ENCODE peak calls at places on chromosomes 3 and 15, in seven cellular contexts. One of them, this sample, is unnamed.
A peak's percentile ranks its signal among the peaks of the same experiment; 100 is the strongest.

GRCh38 chr15:36757189-36757814 is 177.9 kb downstream of the CDIN1 start:
- DNase-seq in tibial nerve: no peak
- DNase-seq in kidney: no peak
- DNase-seq in A673: no peak
- DNase-seq in sigmoid colon: no peak
- DNase-seq in tibial artery: no peak
- DNase-seq in PC-3: peak; percentile 27
- DNase-seq in this sample: no peak

GRCh38 chr3:48194446-48195071 is 6.3 kb upstream of the CDC25A start:
- DNase-seq in tibial nerve: peak; percentile 71
- DNase-seq in kidney: peak; percentile 67
- DNase-seq in A673: peak; percentile 72
- DNase-seq in sigmoid colon: no peak
- DNase-seq in tibial artery: peak; percentile 68
- DNase-seq in PC-3: peak; percentile 89
- DNase-seq in this sample: peak; percentile 54

GRCh38 chr3:178397836-178398235 is 138.4 kb upstream of the KCNMB2 start:
- DNase-seq in tibial nerve: no peak
- DNase-seq in kidney: no peak
- DNase-seq in A673: no peak
- DNase-seq in sigmoid colon: no peak
- DNase-seq in tibial artery: no peak
- DNase-seq in PC-3: no peak
- DNase-seq in this sample: no peak

GRCh38 chr15:92429378-92430066 is 35.8 kb downstream of the ST8SIA2 start:
- DNase-seq in tibial nerve: no peak
- DNase-seq in kidney: no peak
- DNase-seq in A673: peak; percentile 52
- DNase-seq in sigmoid colon: no peak
- DNase-seq in tibial artery: no peak
- DNase-seq in PC-3: peak; percentile 56
- DNase-seq in this sample: no peak

GRCh38 chr3:171049831-171050444 is 23.4 kb upstream of the SLC2A2 start:
- DNase-seq in tibial nerve: no peak
- DNase-seq in kidney: no peak
- DNase-seq in A673: peak; percentile 58
- DNase-seq in sigmoid colon: no peak
- DNase-seq in tibial artery: peak; percentile 41
- DNase-seq in PC-3: peak; percentile 81
- DNase-seq in this sample: peak; percentile 14

GRCh38 chr3:33395900-33396299 is 44.3 kb downstream of the UBP1 start:
- DNase-seq in tibial nerve: no peak
- DNase-seq in kidney: no peak
- DNase-seq in A673: no peak
- DNase-seq in sigmoid colon: no peak
- DNase-seq in tibial artery: no peak
- DNase-seq in PC-3: no peak
- DNase-seq in this sample: no peak

GRCh38 chr3:136327671-136328070 is 77.5 kb downstream of the PCCB start:
- DNase-seq in tibial nerve: no peak
- DNase-seq in kidney: no peak
- DNase-seq in A673: no peak
- DNase-seq in sigmoid colon: no peak
- DNase-seq in tibial artery: no peak
- DNase-seq in PC-3: no peak
- DNase-seq in this sample: no peak

GRCh38 chr3:164641071-164641470 is 437.2 kb downstream of the SI start:
- DNase-seq in tibial nerve: no peak
- DNase-seq in kidney: no peak
- DNase-seq in A673: no peak
- DNase-seq in sigmoid colon: no peak
- DNase-seq in tibial artery: no peak
- DNase-seq in PC-3: no peak
- DNase-seq in this sample: no peak

GRCh38 chr3:81003008-81003407 is 758.4 kb downstream of the GBE1 start:
- DNase-seq in tibial nerve: no peak
- DNase-seq in kidney: no peak
- DNase-seq in A673: no peak
- DNase-seq in sigmoid colon: no peak
- DNase-seq in tibial artery: no peak
- DNase-seq in PC-3: no peak
- DNase-seq in this sample: no peak

GRCh38 chr15:34122771-34123183 is 20.9 kb downstream of the PGBD4 start:
- DNase-seq in tibial nerve: no peak
- DNase-seq in kidney: no peak
- DNase-seq in A673: peak; percentile 69
- DNase-seq in sigmoid colon: no peak
- DNase-seq in tibial artery: no peak
- DNase-seq in PC-3: peak; percentile 91
- DNase-seq in this sample: no peak

GRCh38 chr3:175861916-175862315 is 1002.8 kb downstream of the NAALADL2 start:
- DNase-seq in tibial nerve: no peak
- DNase-seq in kidney: no peak
- DNase-seq in A673: no peak
- DNase-seq in sigmoid colon: no peak
- DNase-seq in tibial artery: no peak
- DNase-seq in PC-3: no peak
- DNase-seq in this sample: no peak

GRCh38 chr3:139655880-139656279 is 21.9 kb downstream of the NMNAT3 start:
- DNase-seq in tibial nerve: peak; percentile 31
- DNase-seq in kidney: no peak
- DNase-seq in A673: no peak
- DNase-seq in sigmoid colon: no peak
- DNase-seq in tibial artery: peak; percentile 41
- DNase-seq in PC-3: no peak
- DNase-seq in this sample: no peak

GRCh38 chr15:70701891-70702568 is 61.3 kb downstream of the UACA start:
- DNase-seq in tibial nerve: no peak
- DNase-seq in kidney: no peak
- DNase-seq in A673: peak; percentile 86
- DNase-seq in sigmoid colon: no peak
- DNase-seq in tibial artery: no peak
- DNase-seq in PC-3: peak; percentile 88
- DNase-seq in this sample: no peak
- H3K27ac ChIP-seq in tibial nerve: peak overlapping the region; percentile 70
- H3K27ac ChIP-seq in kidney: peak overlapping the region; percentile 63
- H3K27ac ChIP-seq in A673: peak overlapping the region; percentile 72
- H3K27ac ChIP-seq in sigmoid colon: peak overlapping the region; percentile 76
- H3K27ac ChIP-seq in tibial artery: peak overlapping the region; percentile 72
- H3K27ac ChIP-seq in PC-3: peak overlapping the region; percentile 68
- H3K27ac ChIP-seq in this sample: no peak overlapping the region

GRCh38 chr3:52089691-52090090 is 33.3 kb upstream of the DUSP7 start:
- DNase-seq in tibial nerve: no peak
- DNase-seq in kidney: peak; percentile 68
- DNase-seq in A673: no peak
- DNase-seq in sigmoid colon: no peak
- DNase-seq in tibial artery: no peak
- DNase-seq in PC-3: no peak
- DNase-seq in this sample: no peak

GRCh38 chr3:52091566-52092290 is 35.4 kb upstream of the DUSP7 start:
- DNase-seq in tibial nerve: no peak
- DNase-seq in kidney: peak; percentile 38
- DNase-seq in A673: no peak
- DNase-seq in sigmoid colon: peak; percentile 46
- DNase-seq in tibial artery: peak; percentile 58
- DNase-seq in PC-3: no peak
- DNase-seq in this sample: no peak

GRCh38 chr3:52090620-52091468 is 34.5 kb upstream of the DUSP7 start:
- DNase-seq in tibial nerve: no peak
- DNase-seq in kidney: peak; percentile 61
- DNase-seq in A673: no peak
- DNase-seq in sigmoid colon: peak; percentile 46
- DNase-seq in tibial artery: no peak
- DNase-seq in PC-3: no peak
- DNase-seq in this sample: no peak

GRCh38 chr3:52088445-52089367 is 32.3 kb upstream of the DUSP7 start:
- DNase-seq in tibial nerve: peak; percentile 56
- DNase-seq in kidney: peak; percentile 87
- DNase-seq in A673: no peak
- DNase-seq in sigmoid colon: no peak
- DNase-seq in tibial artery: peak; percentile 65
- DNase-seq in PC-3: no peak
- DNase-seq in this sample: no peak

GRCh38 chr3:52090131-52090548 is 33.8 kb upstream of the DUSP7 start:
- DNase-seq in tibial nerve: peak; percentile 52
- DNase-seq in kidney: peak; percentile 84
- DNase-seq in A673: peak; percentile 35
- DNase-seq in sigmoid colon: no peak
- DNase-seq in tibial artery: peak; percentile 73
- DNase-seq in PC-3: peak; percentile 68
- DNase-seq in this sample: no peak
- H3K4me1 ChIP-seq in tibial nerve: no peaks in the 10 kb centered on the region
- H3K4me1 ChIP-seq in kidney: peaks cover 13% of the 10 kb centered on the region
- H3K4me1 ChIP-seq in A673: no peaks in the 10 kb centered on the region
- H3K4me1 ChIP-seq in sigmoid colon: peaks cover 17% of the 10 kb centered on the region
- H3K4me1 ChIP-seq in tibial artery: no peaks in the 10 kb centered on the region
- H3K4me1 ChIP-seq in PC-3: peaks cover 16% of the 10 kb centered on the region
- H3K4me1 ChIP-seq in this sample: peaks cover 8% of the 10 kb centered on the region

GRCh38 chr3:46907960-46908293 is 30.4 kb downstream of the PTH1R start:
- DNase-seq in tibial nerve: no peak
- DNase-seq in kidney: no peak
- DNase-seq in A673: no peak
- DNase-seq in sigmoid colon: no peak
- DNase-seq in tibial artery: no peak
- DNase-seq in PC-3: no peak
- DNase-seq in this sample: no peak

GRCh38 chr3:46908986-46909534 is 31.5 kb downstream of the PTH1R start:
- DNase-seq in tibial nerve: no peak
- DNase-seq in kidney: no peak
- DNase-seq in A673: no peak
- DNase-seq in sigmoid colon: peak; percentile 64
- DNase-seq in tibial artery: no peak
- DNase-seq in PC-3: no peak
- DNase-seq in this sample: no peak

GRCh38 chr3:46907271-46907670 is 29.8 kb downstream of the PTH1R start:
- DNase-seq in tibial nerve: no peak
- DNase-seq in kidney: peak; percentile 56
- DNase-seq in A673: no peak
- DNase-seq in sigmoid colon: peak; percentile 58
- DNase-seq in tibial artery: peak; percentile 15
- DNase-seq in PC-3: no peak
- DNase-seq in this sample: no peak

GRCh38 chr3:46909535-46910161 is 32.1 kb downstream of the PTH1R start:
- DNase-seq in tibial nerve: peak; percentile 83
- DNase-seq in kidney: peak; percentile 94
- DNase-seq in A673: peak; percentile 80
- DNase-seq in sigmoid colon: peak; percentile 92
- DNase-seq in tibial artery: peak; percentile 85
- DNase-seq in PC-3: peak; percentile 87
- DNase-seq in this sample: peak; percentile 80

GRCh38 chr3:46908294-46908985 is 30.9 kb downstream of the PTH1R start:
- DNase-seq in tibial nerve: peak; percentile 63
- DNase-seq in kidney: peak; percentile 87
- DNase-seq in A673: no peak
- DNase-seq in sigmoid colon: peak; percentile 57
- DNase-seq in tibial artery: peak; percentile 69
- DNase-seq in PC-3: peak; percentile 36
- DNase-seq in this sample: no peak
- H3K27ac ChIP-seq in tibial nerve: peak overlapping the region; percentile 38
- H3K27ac ChIP-seq in kidney: no peak overlapping the region
- H3K27ac ChIP-seq in A673: no peak overlapping the region
- H3K27ac ChIP-seq in sigmoid colon: no peak overlapping the region
- H3K27ac ChIP-seq in tibial artery: peak overlapping the region; percentile 63
- H3K27ac ChIP-seq in PC-3: no peak overlapping the region
- H3K27ac ChIP-seq in this sample: no peak overlapping the region

DNA sequence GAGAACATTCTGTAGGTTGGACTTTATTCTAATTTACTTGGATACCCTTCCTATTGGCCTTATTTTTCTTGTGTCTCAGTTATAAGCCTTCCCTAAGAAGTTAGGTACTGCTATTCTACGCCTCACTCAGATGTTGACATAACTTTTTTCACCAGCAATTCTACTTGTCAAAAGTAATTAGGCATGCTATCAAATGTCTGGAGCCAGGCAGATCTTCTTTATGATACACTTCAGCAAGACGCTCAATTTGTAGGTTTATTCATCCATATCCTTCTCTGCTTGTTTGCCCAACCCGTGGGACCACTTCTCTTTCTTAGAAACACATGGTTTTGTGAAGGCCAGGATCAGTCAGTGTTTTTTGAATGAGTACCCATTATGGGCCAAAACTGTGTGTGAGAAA is 36.2 kb upstream of the COL8A1 start:
- DNase-seq in tibial nerve: no peak
- DNase-seq in kidney: no peak
- DNase-seq in A673: no peak
- DNase-seq in sigmoid colon: no peak
- DNase-seq in tibial artery: no peak
- DNase-seq in PC-3: no peak
- DNase-seq in this sample: no peak
- H3K4me1 ChIP-seq in tibial nerve: no peaks in the 10 kb centered on the region
- H3K4me1 ChIP-seq in kidney: no peaks in the 10 kb centered on the region
- H3K4me1 ChIP-seq in A673: no peaks in the 10 kb centered on the region
- H3K4me1 ChIP-seq in sigmoid colon: no peaks in the 10 kb centered on the region
- H3K4me1 ChIP-seq in tibial artery: no peaks in the 10 kb centered on the region
- H3K4me1 ChIP-seq in PC-3: no peaks in the 10 kb centered on the region
- H3K4me1 ChIP-seq in this sample: no peaks in the 10 kb centered on the region

DNA sequence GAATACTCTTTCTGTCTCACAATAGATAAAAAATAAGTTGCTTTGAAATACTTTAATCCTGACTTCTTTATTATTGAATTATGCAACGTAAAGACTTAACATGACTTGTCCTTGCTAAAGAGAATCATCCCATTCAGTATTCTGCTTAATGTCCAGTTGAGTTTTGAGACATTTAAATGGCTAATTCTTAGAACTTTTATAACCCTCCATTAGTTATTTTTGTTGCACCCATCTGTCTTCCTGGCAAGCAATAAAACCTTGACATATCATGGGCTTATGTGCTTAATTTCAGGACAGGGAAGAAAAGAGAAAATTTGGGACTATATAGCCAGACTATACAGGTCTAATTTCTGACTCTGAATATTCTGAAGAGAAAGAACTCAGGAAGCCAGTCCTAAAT is 3.1 kb downstream of the SEC62 start:
- DNase-seq in tibial nerve: no peak
- DNase-seq in kidney: no peak
- DNase-seq in A673: no peak
- DNase-seq in sigmoid colon: no peak
- DNase-seq in tibial artery: no peak
- DNase-seq in PC-3: no peak
- DNase-seq in this sample: no peak
- H3K27ac ChIP-seq in tibial nerve: no peak overlapping the region
- H3K27ac ChIP-seq in kidney: no peak overlapping the region
- H3K27ac ChIP-seq in A673: no peak overlapping the region
- H3K27ac ChIP-seq in sigmoid colon: no peak overlapping the region
- H3K27ac ChIP-seq in tibial artery: no peak overlapping the region
- H3K27ac ChIP-seq in PC-3: no peak overlapping the region
- H3K27ac ChIP-seq in this sample: no peak overlapping the region

GRCh38 chr3:167728631-167729335 is 5.9 kb downstream of the PDCD10 start:
- DNase-seq in tibial nerve: no peak
- DNase-seq in kidney: no peak
- DNase-seq in A673: no peak
- DNase-seq in sigmoid colon: no peak
- DNase-seq in tibial artery: no peak
- DNase-seq in PC-3: no peak
- DNase-seq in this sample: no peak
- H3K4me1 ChIP-seq in tibial nerve: no peaks in the 10 kb centered on the region
- H3K4me1 ChIP-seq in kidney: peaks cover 4% of the 10 kb centered on the region
- H3K4me1 ChIP-seq in A673: peaks cover 17% of the 10 kb centered on the region
- H3K4me1 ChIP-seq in sigmoid colon: peaks cover 46% of the 10 kb centered on the region
- H3K4me1 ChIP-seq in tibial artery: no peaks in the 10 kb centered on the region
- H3K4me1 ChIP-seq in PC-3: peaks cover 26% of the 10 kb centered on the region
- H3K4me1 ChIP-seq in this sample: peaks cover 21% of the 10 kb centered on the region

GRCh38 chr3:153050978-153051377 is 111.0 kb upstream of the RAP2B start:
- DNase-seq in tibial nerve: no peak
- DNase-seq in kidney: no peak
- DNase-seq in A673: no peak
- DNase-seq in sigmoid colon: no peak
- DNase-seq in tibial artery: no peak
- DNase-seq in PC-3: no peak
- DNase-seq in this sample: no peak
- H3K27ac ChIP-seq in tibial nerve: no peak overlapping the region
- H3K27ac ChIP-seq in kidney: no peak overlapping the region
- H3K27ac ChIP-seq in A673: no peak overlapping the region
- H3K27ac ChIP-seq in sigmoid colon: peak overlapping the region; percentile 72
- H3K27ac ChIP-seq in tibial artery: no peak overlapping the region
- H3K27ac ChIP-seq in PC-3: peak overlapping the region; percentile 96
- H3K27ac ChIP-seq in this sample: no peak overlapping the region

This sample was measured in DND-41.